ENCODE peak calls at places on chromosome 6, in five cellular contexts. F, E, B, X and A are unnamed samples. For H3K4me1, the result is how much of the 10 kb centered on the place peaks cover.

GRCh38 chr6:142913511-142914047 is 31.4 kb downstream of the HIVEP2 start:
- DNase-seq in B (no peak), F (no peak), X (no peak), E (no peak), A (no peak)

GRCh38 chr6:41939848-41940758 is 1.5 kb downstream of the CCND3 start:
- DNase-seq in X (no peak), B (no peak), F (peak), E (peak), A (peak)

GRCh38 chr6:117776441-117776840 is 101.2 kb downstream of the NUS1 start:
- DNase-seq in E (no peak), F (no peak), B (no peak), X (no peak), A (peak)

GRCh38 chr6:134474980-134475379 is 157.1 kb upstream of the SGK1 start:
- DNase-seq in X (no peak), F (no peak), E (no peak), B (no peak), A (no peak)

GRCh38 chr6:135088818-135089809 is 34.5 kb upstream of the HBS1L start:
- DNase-seq in F (peak), B (peak), X (peak), E (peak), A (peak)

GRCh38 chr6:161011509-161012480 is 20.2 kb downstream of the MAP3K4 start:
- DNase-seq in F (peak), X (no peak), E (no peak), B (no peak), A (peak)

GRCh38 chr6:81215092-81215432 is 537.4 kb downstream of the TENT5A start:
- DNase-seq in B (no peak), X (no peak), E (no peak), F (no peak), A (no peak)

GRCh38 chr6:126033696-126034095 is 47.4 kb downstream of the TRMT11 start:
- DNase-seq in E (peak), X (peak), B (no peak), F (peak), A (peak)

GRCh38 chr6:17987576-17988421 is at the start of gene KIF13A:
- DNase-seq in B (no peak), E (peak), F (peak), X (peak), A (peak)

GRCh38 chr6:34633256-34633655 is 63.3 kb downstream of the ILRUN start:
- DNase-seq in F (no peak), E (no peak), X (no peak), B (no peak), A (no peak)

GRCh38 chr6:166558156-166559025 is 28.1 kb downstream of the RAMACL start:
- DNase-seq in E (peak), X (no peak), F (no peak), B (no peak), A (no peak)

GRCh38 chr6:32609731-32610640 is 20.3 kb upstream of the HLA-DRB1 start:
- DNase-seq in B (peak), F (peak), E (peak), X (peak), A (peak)

GRCh38 chr6:34035704-34036356 is 110.1 kb downstream of the GRM4 start:
- DNase-seq in X (no peak), E (no peak), B (no peak), F (no peak), A (no peak)

GRCh38 chr6:104896914-104897313 is 37.2 kb upstream of the HACE1 start:
- DNase-seq in F (no peak), E (peak), B (no peak), X (no peak), A (peak)

GRCh38 chr6:136761227-136761922 is 30.9 kb downstream of the MAP3K5 start:
- DNase-seq in B (no peak), F (no peak), X (peak), E (no peak), A (peak)

GRCh38 chr6:169990095-169991030 is 238.9 kb downstream of the ERMARD start:
- DNase-seq in E (no peak), F (no peak), X (no peak), B (no peak), A (no peak)

GRCh38 chr6:110944681-110945151 is 13.8 kb upstream of the GTF3C6 start:
- DNase-seq in F (no peak), X (no peak), B (peak), E (peak), A (peak)

GRCh38 chr6:56246941-56247653 is at the start of gene COL21A1:
- DNase-seq in F (peak), B (no peak), E (peak), X (peak), A (peak)

GRCh38 chr6:139748353-139749146 is 374.1 kb upstream of the CITED2 start:
- DNase-seq in X (no peak), E (no peak), B (no peak), F (no peak), A (no peak)

GRCh38 chr6:88376759-88377387 is 210.7 kb upstream of the CNR1 start:
- DNase-seq in X (no peak), B (no peak), F (no peak), E (peak), A (peak)

GRCh38 chr6:44267252-44267651 is 1.9 kb upstream of the NFKBIE start:
- DNase-seq in F (no peak), B (no peak), E (no peak), X (no peak), A (peak)

GRCh38 chr6:170176621-170177382 is 114.1 kb downstream of the DLL1 start:
- DNase-seq in X (peak), F (no peak), E (no peak), B (no peak), A (peak)

GRCh38 chr6:71419217-71419953 is 130.8 kb downstream of the OGFRL1 start:
- DNase-seq in B (no peak), F (no peak), E (peak), X (no peak), A (peak)

GRCh38 chr6:6474170-6474920 is 114.2 kb upstream of the LY86 start:
- DNase-seq in F (no peak), X (no peak), B (no peak), E (no peak), A (no peak)
- TF ChIP-seq EZH2phosphoT487 in F (no peak), X (no peak), B (no peak), E (no peak), A (no peak)

GRCh38 chr6:152636675-152637421 is at the start of gene SYNE1:
- DNase-seq in F (peak), X (peak), E (no peak), B (no peak), A (peak)
- H3K9ac ChIP-seq in F (no peak), X (peak), E (no peak), B (no peak), A (peak)

GRCh38 chr6:159220093-159220492 is 50.9 kb downstream of the FNDC1 start:
- DNase-seq in F (no peak), X (no peak), B (no peak), E (no peak), A (no peak)

GRCh38 chr6:159217595-159218275 is 48.5 kb downstream of the FNDC1 start:
- DNase-seq in F (peak), E (peak), X (peak), B (peak), A (peak)

GRCh38 chr6:159221486-159222170 is 52.4 kb downstream of the FNDC1 start:
- DNase-seq in F (no peak), X (no peak), E (no peak), B (no peak), A (no peak)
- H3K4me1 ChIP-seq in F (under half), X (under half), E (under half), B (under half), A (under half)

GRCh38 chr6:40312213-40313015 is 274.8 kb downstream of the LRFN2 start:
- DNase-seq in F (no peak), X (no peak), E (no peak), B (no peak), A (peak)

GRCh38 chr6:40302856-40303449 is 284.2 kb downstream of the LRFN2 start:
- DNase-seq in E (no peak), B (no peak), F (no peak), X (no peak), A (no peak)

GRCh38 chr6:40308533-40309306 is 278.4 kb downstream of the LRFN2 start:
- DNase-seq in X (peak), F (peak), B (peak), E (peak), A (peak)

GRCh38 chr6:40313582-40313981 is 273.6 kb downstream of the LRFN2 start:
- DNase-seq in E (no peak), X (no peak), B (no peak), F (no peak), A (no peak)

GRCh38 chr6:40307712-40308111 is 279.5 kb downstream of the LRFN2 start:
- DNase-seq in F (no peak), X (no peak), E (peak), B (no peak), A (no peak)
- TF ChIP-seq EZH2phosphoT487 in F (no peak), X (no peak), E (no peak), B (no peak), A (no peak)

GRCh38 chr6:13242590-13242989 is 85.7 kb downstream of the TBC1D7 start:
- DNase-seq in E (no peak), B (no peak), X (no peak), F (no peak), A (no peak)
- H3K9ac ChIP-seq in E (no peak), B (no peak), X (no peak), F (no peak), A (no peak)

GRCh38 chr6:15358579-15359327 is 112.9 kb downstream of the JARID2 start:
- DNase-seq in E (peak), B (no peak), X (no peak), F (no peak), A (no peak)
- H3K4me1 ChIP-seq in E (under half), B (under half), X (under half), F (half or more), A (under half)

GRCh38 chr6:83442752-83443151 is 11.9 kb upstream of the ME1 start:
- DNase-seq in E (no peak), X (no peak), F (peak), B (no peak), A (peak)
- TF ChIP-seq EZH2phosphoT487 in E (no peak), X (no peak), F (no peak), B (no peak), A (no peak)

GRCh38 chr6:28981833-28982475 is 23.2 kb downstream of the ZNF311 start:
- DNase-seq in B (peak), F (peak), E (peak), X (peak), A (peak)
- H3K9ac ChIP-seq in B (no peak), F (no peak), E (peak), X (peak), A (peak)

GRCh38 chr6:35730745-35731413 is 6.0 kb upstream of the ARMC12 start:
- DNase-seq in F (no peak), B (no peak), E (no peak), X (no peak), A (no peak)

GRCh38 chr6:35733633-35734032 is 3.2 kb upstream of the ARMC12 start:
- DNase-seq in E (no peak), B (no peak), F (no peak), X (no peak), A (no peak)

GRCh38 chr6:35729722-35730121 is 7.1 kb upstream of the ARMC12 start:
- DNase-seq in B (no peak), F (no peak), X (no peak), E (no peak), A (no peak)

GRCh38 chr6:35731414-35731735 is 5.5 kb upstream of the ARMC12 start:
- DNase-seq in X (peak), E (peak), B (no peak), F (peak), A (peak)

GRCh38 chr6:35731736-35732532 is 4.9 kb upstream of the ARMC12 start:
- DNase-seq in X (peak), F (peak), E (peak), B (no peak), A (peak)
- H3K4me1 ChIP-seq in X (under half), F (under half), E (under half), B (half or more), A (under half)

DNA sequence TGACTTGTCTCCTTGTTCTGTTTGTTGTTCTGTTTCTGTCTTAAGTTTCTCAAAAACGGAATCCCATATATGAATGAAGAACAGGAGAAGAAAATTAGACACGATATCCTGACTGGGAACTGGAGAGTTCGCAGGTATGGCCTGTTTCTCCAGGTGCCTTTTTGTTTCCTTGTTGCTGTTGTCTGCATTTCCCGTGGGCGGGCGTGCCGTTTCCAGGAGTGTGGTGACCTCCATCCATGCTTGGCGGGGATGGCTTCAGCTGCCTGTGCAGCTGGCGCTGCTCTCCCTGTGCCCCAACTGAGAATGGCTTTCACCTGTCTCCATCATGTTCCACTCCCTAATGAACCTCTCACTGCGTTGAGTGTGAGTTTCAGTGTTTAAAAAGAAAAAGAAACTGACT is 4.4 kb downstream of the PNLDC1 start:
- DNase-seq in X (no peak), B (no peak), F (no peak), E (no peak), A (no peak)
- TF ChIP-seq EZH2phosphoT487 in X (no peak), B (no peak), F (no peak), E (no peak), A (no peak)